ENCODE peak calls at places on chromosomes 1 and 21, in six cellular contexts. B is mesothelial cell of epicardium, O is heart left ventricle, J is endothelial cell of umbilical vein, X is fibroblast of lung, N is HFF-Myc. I is an unnamed sample.

GRCh38 chr1:19651141-19651737 is 7.1 kb downstream of the NBL1 start:
- DNase-seq in X (peak), O (peak), N (no peak), J (peak), B (peak), I (no peak)

GRCh38 chr1:99365121-99365520 is 100.8 kb downstream of the PLPPR4 start:
- DNase-seq in X (peak), O (no peak), N (no peak), B (no peak), J (no peak), I (no peak)

GRCh38 chr1:202268817-202269216 is 72.9 kb downstream of the UBE2T start:
- DNase-seq in B (no peak), N (no peak), O (no peak), J (no peak), X (no peak), I (peak)

GRCh38 chr1:97017895-97018294 is 296.3 kb downstream of the PTBP2 start:
- DNase-seq in B (no peak), J (no peak), O (no peak), X (no peak), N (no peak), I (no peak)

GRCh38 chr1:197303463-197303862 is 35.4 kb downstream of the CRB1 start:
- DNase-seq in B (no peak), J (no peak), X (no peak), N (no peak), O (no peak), I (no peak)

GRCh38 chr1:210125143-210125542 is 107.5 kb upstream of the SERTAD4 start:
- DNase-seq in X (no peak), O (no peak), B (no peak), N (peak), J (no peak), I (no peak)

GRCh38 chr1:92583821-92584760 is 97.4 kb upstream of the GFI1 start:
- DNase-seq in X (peak), N (no peak), B (no peak), O (no peak), J (peak), I (no peak)

GRCh38 chr1:215631489-215631888 is 64.4 kb downstream of the KCTD3 start:
- DNase-seq in N (peak), J (no peak), O (peak), X (no peak), B (no peak), I (no peak)

GRCh38 chr1:201586806-201587205 is 47.9 kb downstream of the NAV1 start:
- DNase-seq in B (no peak), X (no peak), J (no peak), N (no peak), O (no peak), I (no peak)

GRCh38 chr1:95793893-95794292 is 559.9 kb downstream of the RWDD3 start:
- DNase-seq in B (no peak), N (no peak), X (no peak), O (no peak), J (no peak), I (no peak)

GRCh38 chr1:41853907-41854306 is 64.8 kb downstream of the HIVEP3 start:
- DNase-seq in X (no peak), J (no peak), N (no peak), B (no peak), O (no peak), I (no peak)

GRCh38 chr1:4796161-4796998 is 142.0 kb downstream of the AJAP1 start:
- DNase-seq in N (no peak), X (no peak), B (no peak), J (no peak), O (no peak), I (no peak)

GRCh38 chr1:116990612-116991151 is 10.9 kb upstream of the CD101 start:
- DNase-seq in N (no peak), B (no peak), X (peak), J (peak), O (peak), I (peak)

GRCh38 chr1:53754484-53755312 is 15.7 kb upstream of the GLIS1 start:
- DNase-seq in B (no peak), N (no peak), J (peak), X (peak), O (no peak), I (no peak)

GRCh38 chr1:15170071-15170470 is 16.5 kb downstream of the TMEM51 start:
- DNase-seq in N (no peak), B (no peak), X (no peak), J (no peak), O (no peak), I (no peak)

GRCh38 chr1:228305721-228306152 is 97.9 kb downstream of the OBSCN start:
- DNase-seq in B (peak), N (no peak), J (no peak), X (no peak), O (peak), I (no peak)

GRCh38 chr1:205230965-205231364 is 3.2 kb downstream of the TMCC2 start:
- DNase-seq in J (no peak), O (no peak), B (no peak), X (no peak), N (no peak), I (no peak)

GRCh38 chr1:220692436-220693228 is 2.5 kb downstream of the C1orf115 start:
- DNase-seq in B (no peak), O (no peak), X (peak), J (no peak), N (peak), I (no peak)

GRCh38 chr1:111729271-111729921 is 9.8 kb downstream of the INKA2 start:
- DNase-seq in B (no peak), J (no peak), X (no peak), N (no peak), O (peak), I (peak)

GRCh38 chr1:46535063-46535462 is 16.4 kb downstream of the KNCN start:
- DNase-seq in O (no peak), X (no peak), J (no peak), B (no peak), N (no peak), I (no peak)

GRCh38 chr1:155860939-155861496 is 1.7 kb downstream of the SYT11 start:
- DNase-seq in B (no peak), O (no peak), X (no peak), N (no peak), J (peak), I (no peak)

GRCh38 chr1:10939654-10940450 is 72.6 kb upstream of the TARDBP start:
- DNase-seq in B (peak), N (peak), O (no peak), X (peak), J (no peak), I (no peak)

GRCh38 chr1:246065592-246065991 is 441.5 kb downstream of the SMYD3 start:
- DNase-seq in N (no peak), B (no peak), X (no peak), J (no peak), O (no peak), I (no peak)

GRCh38 chr1:12486401-12487005 is 131.5 kb downstream of the DHRS3 start:
- DNase-seq in X (no peak), B (no peak), N (no peak), O (peak), J (no peak), I (no peak)

GRCh38 chr21:44063151-44063912 is 43.9 kb upstream of the PWP2 start:
- DNase-seq in N (no peak), B (no peak), O (no peak), X (no peak), J (no peak), I (peak)

GRCh38 chr21:17610862-17611261 is 1.8 kb downstream of the BTG3 start:
- DNase-seq in O (no peak), B (no peak), J (no peak), X (no peak), N (no peak), I (no peak)

GRCh38 chr1:201660931-201661822 is 122.2 kb downstream of the NAV1 start:
- DNase-seq in X (no peak), B (no peak), N (no peak), J (no peak), O (no peak), I (no peak)

GRCh38 chr1:67645495-67646144 is 39.4 kb upstream of the GADD45A start:
- DNase-seq in B (no peak), J (no peak), X (peak), O (peak), N (no peak), I (no peak)

GRCh38 chr21:33268736-33269441 is 2.7 kb downstream of the IL10RB start:
- DNase-seq in O (no peak), J (no peak), B (no peak), X (no peak), N (no peak), I (peak)

GRCh38 chr1:50970927-50971582 is 1.0 kb downstream of the CDKN2C start:
- DNase-seq in N (no peak), J (peak), O (no peak), X (peak), B (no peak), I (no peak)

GRCh38 chr1:222073307-222073995 is 331.6 kb upstream of the DUSP10 start:
- DNase-seq in O (no peak), X (peak), N (no peak), J (no peak), B (no peak), I (no peak)

GRCh38 chr1:23099171-23099536 is 69.5 kb downstream of the LUZP1 start:
- DNase-seq in X (no peak), O (no peak), N (no peak), B (no peak), J (no peak), I (no peak)

GRCh38 chr1:20589331-20590312 is 725 bp downstream of the CDA start:
- DNase-seq in X (peak), N (no peak), B (peak), O (peak), J (peak), I (peak)

GRCh38 chr1:165364432-165365133 is 8.1 kb upstream of the LMX1A start:
- DNase-seq in O (peak), B (no peak), X (peak), J (no peak), N (peak), I (peak)

GRCh38 chr1:24155011-24155782 is 12.3 kb upstream of the IL22RA1 start:
- DNase-seq in X (no peak), O (no peak), N (no peak), J (no peak), B (no peak), I (no peak)

GRCh38 chr1:44672254-44672955 is 1.9 kb downstream of the TMEM53 start:
- DNase-seq in B (no peak), N (no peak), J (peak), X (peak), O (peak), I (no peak)

GRCh38 chr1:17920881-17921635 is 165.9 kb downstream of the ACTL8 start:
- DNase-seq in J (no peak), O (no peak), B (no peak), N (no peak), X (no peak), I (peak)

GRCh38 chr1:17925838-17926237 is 170.7 kb downstream of the ACTL8 start:
- DNase-seq in B (no peak), J (no peak), X (no peak), N (no peak), O (no peak), I (no peak)

GRCh38 chr1:17923684-17924083 is 168.6 kb downstream of the ACTL8 start:
- DNase-seq in B (no peak), X (no peak), N (no peak), O (no peak), J (no peak), I (peak)

GRCh38 chr1:17924578-17924977 is 169.4 kb downstream of the ACTL8 start:
- DNase-seq in J (no peak), O (no peak), B (no peak), N (no peak), X (no peak), I (no peak)

DNA sequence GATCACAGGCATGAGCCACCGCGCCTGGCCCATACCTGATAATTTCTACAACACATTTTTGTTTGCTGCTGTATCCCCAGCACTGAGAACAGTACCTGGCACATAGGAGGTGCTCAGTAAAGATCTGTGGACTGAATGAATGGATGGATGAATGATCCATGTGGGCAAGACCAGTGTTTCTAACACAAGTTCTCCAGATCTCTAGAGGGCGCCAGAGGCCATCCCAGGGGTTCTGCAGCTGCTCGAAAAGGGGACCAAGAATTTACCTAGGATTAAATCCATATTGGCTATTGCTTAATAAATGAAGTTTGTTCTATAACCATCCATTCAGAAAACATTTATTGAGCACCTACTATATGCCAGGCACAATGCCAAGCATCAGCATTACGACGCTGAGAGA is 167.7 kb downstream of the ACTL8 start:
- DNase-seq in X (peak), O (peak), J (no peak), N (no peak), B (no peak), I (no peak)
- TF ChIP-seq CTCF in X (peak), O (peak), J (no peak), N (peak), B (no peak), I (peak)

GRCh38 chr21:45834821-45835293 is 146.7 kb upstream of the COL6A1 start:
- DNase-seq in O (no peak), X (no peak), J (no peak), N (no peak), B (no peak), I (no peak)

GRCh38 chr21:45834026-45834715 is 147.4 kb upstream of the COL6A1 start:
- DNase-seq in O (no peak), J (no peak), X (no peak), N (no peak), B (no peak), I (peak)

GRCh38 chr21:45836268-45836655 is 145.3 kb upstream of the COL6A1 start:
- DNase-seq in B (no peak), N (no peak), O (no peak), X (peak), J (no peak), I (peak)

GRCh38 chr21:45836694-45837670 is 144.6 kb upstream of the COL6A1 start:
- DNase-seq in J (no peak), X (peak), N (no peak), B (no peak), O (no peak), I (peak)

DNA sequence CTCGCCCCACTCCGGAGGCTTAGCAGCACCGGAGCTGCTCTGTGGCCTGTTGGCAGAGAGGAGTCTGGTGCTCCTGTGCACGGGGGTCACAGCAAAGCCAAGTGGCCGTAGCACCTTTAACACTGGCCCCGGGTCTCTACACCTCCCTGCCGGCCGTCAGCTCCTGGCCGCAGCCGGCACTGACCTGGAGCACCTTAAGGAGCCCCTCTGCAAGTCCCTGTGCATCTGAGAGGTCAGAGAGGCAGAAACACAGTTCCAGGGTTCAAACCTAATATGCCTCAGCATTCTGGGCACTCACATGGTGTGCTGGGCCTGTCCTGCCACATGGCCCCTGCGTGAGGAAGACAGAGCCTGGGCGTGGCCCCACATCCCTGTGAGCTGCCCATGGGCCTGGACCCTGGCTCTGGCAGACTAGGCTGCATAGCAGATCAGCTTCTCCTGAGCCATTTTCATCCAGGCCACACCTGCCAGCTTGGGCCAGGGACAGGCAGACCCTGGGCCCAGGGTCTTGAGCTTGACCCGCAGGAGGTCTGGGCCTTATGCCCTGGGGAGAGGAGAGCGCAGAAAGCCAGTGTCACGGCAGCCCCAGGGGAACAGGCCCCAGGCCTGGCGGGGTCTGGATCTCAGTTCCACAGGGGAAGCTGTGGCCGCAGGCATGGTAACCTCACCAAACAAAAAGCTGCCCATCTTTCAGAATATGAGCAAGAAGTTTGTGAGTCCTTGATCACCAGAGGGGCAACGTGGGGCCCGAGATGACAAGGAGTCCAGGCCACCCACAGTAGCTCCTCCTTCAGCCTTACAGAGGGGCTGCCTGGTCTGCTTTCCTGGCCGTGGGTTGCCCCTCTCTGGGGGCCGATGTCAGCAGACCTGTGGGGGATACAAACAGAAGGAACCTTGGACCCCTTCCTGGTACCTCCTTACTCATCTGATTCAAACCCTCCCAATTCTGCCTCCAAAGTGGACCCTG is 146.0 kb upstream of the COL6A1 start:
- DNase-seq in O (no peak), X (no peak), J (no peak), B (no peak), N (no peak), I (peak)
- TF ChIP-seq CTCF in O (no peak), X (no peak), J (no peak), B (no peak), N (no peak), I (no peak)

DNA sequence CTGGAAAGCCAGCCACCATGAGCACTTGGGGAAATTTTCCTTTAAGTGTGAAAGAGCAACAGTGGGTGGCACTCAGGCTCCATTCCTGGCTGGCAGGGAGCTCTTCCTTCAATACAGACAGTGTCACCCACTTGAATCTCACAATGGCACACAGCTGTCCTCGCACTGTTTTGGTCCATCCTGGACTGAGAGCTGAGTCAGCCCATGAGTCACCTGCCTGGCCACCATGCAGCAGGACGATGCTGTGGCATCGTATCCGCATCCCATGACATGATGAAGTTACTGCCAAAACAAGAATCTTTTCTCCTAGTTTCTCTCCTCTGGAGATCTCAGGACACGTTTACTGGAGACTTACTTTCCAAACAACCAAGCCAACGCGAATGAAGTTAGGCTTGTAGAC is 6.0 kb downstream of the TMPRSS2 start:
- DNase-seq in O (no peak), N (no peak), J (no peak), B (no peak), X (no peak), I (no peak)
- TF ChIP-seq CTCF in O (no peak), N (no peak), J (no peak), B (no peak), X (no peak), I (no peak)

DNA sequence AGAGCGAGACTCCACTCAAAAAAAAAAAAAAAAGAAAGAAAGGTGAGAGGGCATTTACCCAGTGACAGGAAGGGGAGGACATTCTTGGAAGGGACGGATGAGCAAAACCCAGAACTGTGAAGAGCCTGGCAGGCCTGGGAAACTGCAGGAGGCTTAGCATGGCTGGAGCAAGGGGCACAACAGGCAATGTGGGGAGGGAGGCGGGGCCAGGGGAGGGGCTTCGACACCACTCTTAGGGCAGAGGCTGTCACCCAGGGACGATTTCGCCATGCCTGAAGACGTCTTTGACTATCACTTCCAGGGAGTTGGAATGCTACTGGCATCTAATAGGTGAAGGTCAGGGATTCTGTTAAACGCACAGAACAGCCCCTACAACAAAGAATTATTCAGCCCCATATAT is 184.0 kb downstream of the HUNK start:
- DNase-seq in J (no peak), X (no peak), O (no peak), N (no peak), B (no peak), I (no peak)
- TF ChIP-seq CTCF in J (no peak), X (no peak), O (no peak), N (no peak), B (no peak), I (no peak)

DNA sequence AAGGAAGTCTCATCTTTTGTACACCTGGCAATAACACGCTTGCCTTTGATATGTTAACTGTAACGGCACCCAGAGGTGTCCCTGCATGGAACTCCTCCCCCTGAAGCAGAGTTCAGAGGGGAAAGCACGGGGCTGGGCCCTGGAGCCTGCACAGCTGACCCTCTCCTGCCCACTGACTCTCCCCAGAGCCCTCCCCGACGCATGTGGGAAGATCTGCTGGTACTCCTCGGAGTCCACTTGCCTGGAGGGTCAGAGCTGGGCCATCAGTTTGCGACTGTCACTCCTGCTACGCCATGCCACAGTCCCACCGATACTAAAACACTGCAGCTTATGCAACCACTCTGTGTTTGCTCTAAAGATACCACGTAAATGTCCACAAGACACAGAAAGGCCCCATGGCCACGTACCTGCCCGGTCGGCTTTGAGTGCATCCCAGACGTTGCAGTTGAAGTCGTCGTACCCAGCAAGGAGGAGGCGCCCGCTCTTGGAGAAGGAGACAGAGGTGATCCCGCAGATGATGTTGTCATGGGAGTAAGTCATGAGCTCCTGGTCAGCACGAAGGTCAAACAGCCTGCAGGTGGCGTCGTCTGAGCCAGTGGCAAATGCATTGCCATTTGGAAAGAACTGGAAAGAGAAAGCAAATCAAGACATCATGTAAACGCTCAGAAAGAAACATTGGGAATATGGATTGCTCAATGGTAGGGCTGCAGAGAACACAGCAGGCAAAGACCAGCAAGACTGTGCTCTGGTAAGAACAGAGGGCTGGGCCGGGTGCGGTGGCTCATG is 10.6 kb upstream of the NADK start:
- DNase-seq in O (no peak), X (peak), N (no peak), B (no peak), J (no peak), I (no peak)
- TF ChIP-seq CTCF in O (peak), X (peak), N (peak), B (no peak), J (peak), I (peak)

I was measured in suprapubic skin.